ENCODE peak calls at places on chromosomes 3 and 15, in four cellular contexts. T is astrocyte of the hippocampus, L is GM06990, I is NCI-H69. F is an unnamed sample.

GRCh38 chr3:102715030-102715697 is 280.3 kb downstream of the ZPLD1 start:
- DNase-seq in T (peak), L (peak), I (no peak), F (no peak)

GRCh38 chr3:179174316-179174715 is 26.2 kb downstream of the PIK3CA start:
- DNase-seq in T (no peak), L (peak), I (no peak), F (no peak)

GRCh38 chr3:57582470-57583168 is 14.5 kb downstream of the ARF4 start:
- DNase-seq in T (no peak), L (no peak), I (peak), F (peak)

GRCh38 chr3:140834266-140835037 is 107.2 kb upstream of the SLC25A36 start:
- DNase-seq in T (peak), L (no peak), I (no peak), F (no peak)

GRCh38 chr3:188351648-188352047 is 197.7 kb downstream of the LPP start:
- DNase-seq in T (no peak), L (no peak), I (no peak), F (no peak)

GRCh38 chr3:100603449-100603848 is 6.0 kb upstream of the ADGRG7 start:
- DNase-seq in T (peak), L (no peak), I (peak), F (peak)

GRCh38 chr3:64086479-64086878 is 63.2 kb upstream of the PSMD6 start:
- DNase-seq in T (no peak), L (no peak), I (no peak), F (no peak)

GRCh38 chr3:30263921-30264313 is 342.5 kb upstream of the TGFBR2 start:
- DNase-seq in T (no peak), L (no peak), I (no peak), F (peak)

GRCh38 chr3:194785315-194785714 is 99.6 kb downstream of the FAM43A start:
- DNase-seq in T (no peak), L (no peak), I (no peak), F (no peak)

GRCh38 chr3:96619475-96619874 is 194.9 kb upstream of the EPHA6 start:
- DNase-seq in T (peak), L (no peak), I (peak), F (peak)

GRCh38 chr15:33314115-33314514 is 3.3 kb downstream of the RYR3 start:
- DNase-seq in T (no peak), L (no peak), I (no peak), F (peak)

GRCh38 chr15:62565620-62566019 is 400.5 kb upstream of the C2CD4B start:
- DNase-seq in T (peak), L (no peak), I (peak), F (no peak)

GRCh38 chr15:51280838-51281237 is 57.6 kb downstream of the CYP19A1 start:
- DNase-seq in T (no peak), L (no peak), I (no peak), F (no peak)

GRCh38 chr3:43388909-43389308 is 102.6 kb downstream of the SNRK start:
- DNase-seq in T (no peak), L (no peak), I (no peak), F (peak)

GRCh38 chr3:184730924-184731323 is 19.1 kb upstream of the MAGEF1 start:
- DNase-seq in T (no peak), L (no peak), I (no peak), F (no peak)

GRCh38 chr3:11379238-11379823 is 107.1 kb downstream of the ATG7 start:
- DNase-seq in T (peak), L (no peak), I (peak), F (peak)

GRCh38 chr15:48972750-48973503 is 9.2 kb upstream of the SHC4 start:
- DNase-seq in T (no peak), L (no peak), I (no peak), F (no peak)

GRCh38 chr3:37779289-37780152 is 82.2 kb upstream of the CTDSPL start:
- DNase-seq in T (peak), L (no peak), I (peak), F (peak)

GRCh38 chr3:25527796-25528195 is 99.7 kb downstream of the RARB start:
- DNase-seq in T (peak), L (no peak), I (peak), F (no peak)

GRCh38 chr3:107884028-107884427 is 206.8 kb downstream of the CD47 start:
- DNase-seq in T (no peak), L (no peak), I (no peak), F (no peak)

GRCh38 chr3:179450321-179450720 is 949 bp downstream of the GNB4 start:
- DNase-seq in T (peak), L (no peak), I (peak), F (peak)

GRCh38 chr3:20575153-20575552 is 389.1 kb upstream of the SGO1 start:
- DNase-seq in T (peak), L (no peak), I (no peak), F (no peak)

GRCh38 chr15:25849431-25849921 is 13.7 kb downstream of the ATP10A start:
- DNase-seq in T (peak), L (no peak), I (peak), F (no peak)

GRCh38 chr3:29436612-29437313 is 155.9 kb downstream of the RBMS3 start:
- DNase-seq in T (no peak), L (no peak), I (no peak), F (no peak)

F was measured in erythroblast.